ENCODE peak calls at places on chromosome 3, in six cellular contexts. X is transverse colon; T is uterus; J is erythroblast; O is activated T-helper 1 cell treated with anti-CD3 and anti-CD28 coated beads, Interleukin-2, amount 50 U/mL, for 16 hours; M is iris pigment epithelial cell. K is an unnamed sample.

GRCh38 chr3:33629219-33629618 is 88.8 kb downstream of the CLASP2 start:
- DNase-seq in O (no peak), T (no peak), M (peak), X (no peak), J (no peak), K (no peak)

GRCh38 chr3:46349484-46350261 is 4.2 kb upstream of the CCR2 start:
- DNase-seq in O (no peak), J (no peak), M (no peak), T (no peak), X (no peak), K (peak)

GRCh38 chr3:123157598-123158287 is 44.0 kb upstream of the SEC22A start:
- DNase-seq in M (no peak), J (no peak), T (no peak), O (no peak), X (no peak), K (no peak)

GRCh38 chr3:132006605-132007204 is 28.1 kb downstream of the CPNE4 start:
- DNase-seq in O (no peak), X (peak), J (peak), T (no peak), M (peak), K (peak)

GRCh38 chr3:98901032-98901464 is 447 bp downstream of the DCBLD2 start:
- DNase-seq in T (peak), J (peak), M (peak), O (no peak), X (peak), K (peak)

GRCh38 chr3:108234387-108234957 is 12.2 kb upstream of the IFT57 start:
- DNase-seq in X (no peak), O (no peak), T (no peak), M (no peak), J (no peak), K (no peak)

GRCh38 chr3:99678023-99678422 is 39.6 kb downstream of the COL8A1 start:
- DNase-seq in T (peak), M (peak), O (no peak), J (no peak), X (no peak), K (no peak)

GRCh38 chr3:196569003-196569516 is 600 bp downstream of the FBXO45 start:
- DNase-seq in X (peak), M (peak), O (peak), T (no peak), J (peak), K (peak)

GRCh38 chr3:124883766-124884473 is 3.2 kb downstream of the ITGB5 start:
- DNase-seq in J (no peak), T (no peak), X (no peak), O (no peak), M (peak), K (no peak)

GRCh38 chr3:196995027-196995426 is 26.4 kb upstream of the PIGZ start:
- DNase-seq in J (no peak), M (no peak), X (no peak), O (no peak), T (no peak), K (no peak)

GRCh38 chr3:58612825-58613224 is 35.6 kb upstream of the FAM107A start:
- DNase-seq in T (no peak), X (no peak), M (no peak), J (no peak), O (no peak), K (no peak)

GRCh38 chr3:192917258-192917507 is 473 bp downstream of the MB21D2 start:
- DNase-seq in X (no peak), J (no peak), M (no peak), T (no peak), O (no peak), K (no peak)

GRCh38 chr3:138845071-138845685 is 10.4 kb upstream of the PIK3CB start:
- DNase-seq in M (no peak), T (no peak), J (no peak), O (no peak), X (no peak), K (no peak)

GRCh38 chr3:128515967-128516366 is 23.0 kb upstream of the GATA2 start:
- DNase-seq in T (no peak), O (no peak), M (no peak), X (no peak), J (no peak), K (no peak)

GRCh38 chr3:159824341-159824740 is 164.3 kb upstream of the IL12A start:
- DNase-seq in T (no peak), O (no peak), J (no peak), M (peak), X (peak), K (no peak)

GRCh38 chr3:49454898-49455681 is 15.0 kb upstream of the DAG1 start:
- DNase-seq in X (no peak), M (no peak), O (no peak), J (no peak), T (no peak), K (no peak)

GRCh38 chr3:18099611-18100010 is 325.5 kb downstream of the SATB1 start:
- DNase-seq in T (no peak), M (no peak), O (no peak), X (no peak), J (no peak), K (no peak)

GRCh38 chr3:177284383-177284881 is 87.2 kb upstream of the TBL1XR1 start:
- DNase-seq in M (peak), T (peak), J (peak), O (no peak), X (peak), K (peak)

GRCh38 chr3:192881159-192881786 is 36.4 kb downstream of the MB21D2 start:
- DNase-seq in M (no peak), X (no peak), T (no peak), O (no peak), J (no peak), K (no peak)

GRCh38 chr3:152638707-152639450 is 196.1 kb upstream of the P2RY1 start:
- DNase-seq in J (no peak), M (peak), O (no peak), X (no peak), T (peak), K (no peak)

GRCh38 chr3:195895078-195895899 is 13.1 kb downstream of the TNK2 start:
- DNase-seq in X (peak), O (peak), T (peak), J (peak), M (no peak), K (peak)

GRCh38 chr3:183966361-183966791 is 51.3 kb downstream of the ABCC5 start:
- DNase-seq in T (no peak), O (no peak), X (no peak), M (no peak), J (no peak), K (no peak)